ENCODE peak calls at places on chromosome 14, in ten cellular contexts. F, N, X, W, Z, T, K, P, O and S are unnamed samples.

GRCh38 chr14:71714225-71714624 is 218.0 kb upstream of the RGS6 start:
- DNase-seq in F (no peak), N (no peak), X (peak), W (no peak), Z (no peak), T (no peak), K (no peak), P (peak), O (peak), S (no peak)

GRCh38 chr14:29126865-29127264 is 360.3 kb downstream of the FOXG1 start:
- DNase-seq in F (no peak), N (no peak), X (no peak), W (no peak), Z (no peak), T (no peak), K (no peak), P (no peak), O (no peak), S (no peak)

GRCh38 chr14:39467889-39468524 is 35.8 kb upstream of the FBXO33 start:
- DNase-seq in F (peak), N (no peak), X (peak), W (peak), Z (no peak), T (peak), K (no peak), P (no peak), O (peak), S (peak)

GRCh38 chr14:76826122-76826521 is at the start of gene LRRC74A:
- DNase-seq in F (no peak), N (no peak), X (peak), W (no peak), Z (no peak), T (no peak), K (no peak), P (no peak), O (no peak), S (no peak)

GRCh38 chr14:90061849-90062794 is at the start of gene KCNK13:
- DNase-seq in F (peak), N (no peak), X (peak), W (no peak), Z (peak), T (peak), K (no peak), P (peak), O (no peak), S (peak)

GRCh38 chr14:66507181-66507721 is 696 bp upstream of the GPHN start:
- DNase-seq in F (no peak), N (no peak), X (no peak), W (peak), Z (no peak), T (no peak), K (no peak), P (no peak), O (no peak), S (no peak)

GRCh38 chr14:31934767-31935266 is 142.3 kb upstream of the ARHGAP5 start:
- DNase-seq in F (no peak), N (no peak), X (peak), W (no peak), Z (peak), T (peak), K (peak), P (peak), O (peak), S (no peak)

GRCh38 chr14:27367345-27367744 is 769.5 kb upstream of the NOVA1 start:
- DNase-seq in F (no peak), N (no peak), X (no peak), W (no peak), Z (no peak), T (no peak), K (no peak), P (no peak), O (no peak), S (no peak)

GRCh38 chr14:56501909-56502530 is 77.6 kb upstream of the TMEM260 start:
- DNase-seq in F (no peak), N (no peak), X (no peak), W (no peak), Z (no peak), T (no peak), K (no peak), P (no peak), O (no peak), S (no peak)

GRCh38 chr14:20530771-20531571 is 25.6 kb downstream of the RNASE10 start:
- DNase-seq in F (peak), N (peak), X (peak), W (peak), Z (peak), T (peak), K (peak), P (peak), O (peak), S (peak)

GRCh38 chr14:100438678-100439592 is 115.8 kb downstream of the SLC25A47 start:
- DNase-seq in F (peak), N (no peak), X (peak), W (peak), Z (peak), T (no peak), K (no peak), P (peak), O (peak), S (peak)

GRCh38 chr14:50964683-50965390 is 20.6 kb upstream of the PYGL start:
- DNase-seq in F (no peak), N (no peak), X (peak), W (no peak), Z (peak), T (no peak), K (peak), P (peak), O (peak), S (no peak)

GRCh38 chr14:88904864-88905263 is 80.4 kb downstream of the TTC8 start:
- DNase-seq in F (no peak), N (no peak), X (peak), W (no peak), Z (no peak), T (no peak), K (no peak), P (peak), O (peak), S (no peak)

GRCh38 chr14:65954915-65955314 is 531.3 kb upstream of the CCDC196 start:
- DNase-seq in F (no peak), N (no peak), X (no peak), W (no peak), Z (no peak), T (no peak), K (no peak), P (no peak), O (no peak), S (no peak)

GRCh38 chr14:37599527-37600368 is 4.3 kb downstream of the TTC6 start:
- DNase-seq in F (no peak), N (no peak), X (peak), W (no peak), Z (no peak), T (peak), K (no peak), P (no peak), O (no peak), S (no peak)

GRCh38 chr14:104898195-104898558 is 26.5 kb upstream of the PLD4 start:
- DNase-seq in F (no peak), N (no peak), X (no peak), W (no peak), Z (no peak), T (no peak), K (no peak), P (no peak), O (no peak), S (no peak)

GRCh38 chr14:53968756-53969155 is 12.1 kb upstream of the BMP4 start:
- DNase-seq in F (no peak), N (no peak), X (no peak), W (no peak), Z (no peak), T (no peak), K (no peak), P (no peak), O (no peak), S (no peak)

GRCh38 chr14:37114039-37114438 is 58.4 kb downstream of the SLC25A21 start:
- DNase-seq in F (no peak), N (no peak), X (peak), W (no peak), Z (peak), T (no peak), K (no peak), P (peak), O (no peak), S (no peak)

GRCh38 chr14:77903233-77903632 is 103.3 kb downstream of the ADCK1 start:
- DNase-seq in F (no peak), N (no peak), X (peak), W (no peak), Z (no peak), T (no peak), K (no peak), P (peak), O (peak), S (no peak)

GRCh38 chr14:32367501-32367900 is 38.4 kb downstream of the AKAP6 start:
- DNase-seq in F (no peak), N (no peak), X (peak), W (no peak), Z (no peak), T (no peak), K (no peak), P (peak), O (peak), S (no peak)

GRCh38 chr14:102899516-102899900 is 23.0 kb upstream of the AMN start:
- DNase-seq in F (no peak), N (no peak), X (no peak), W (no peak), Z (no peak), T (no peak), K (no peak), P (no peak), O (no peak), S (no peak)

GRCh38 chr14:55359307-55359706 is 52.3 kb downstream of the ATG14 start:
- DNase-seq in F (no peak), N (no peak), X (no peak), W (no peak), Z (no peak), T (no peak), K (no peak), P (no peak), O (no peak), S (no peak)

GRCh38 chr14:47278233-47278842 is 397.1 kb downstream of the MDGA2 start:
- DNase-seq in F (peak), N (peak), X (peak), W (peak), Z (peak), T (peak), K (peak), P (peak), O (peak), S (peak)

GRCh38 chr14:56300495-56300894 is 182.3 kb downstream of the PELI2 start:
- DNase-seq in F (no peak), N (no peak), X (no peak), W (no peak), Z (no peak), T (no peak), K (no peak), P (no peak), O (peak), S (no peak)

GRCh38 chr14:73025544-73025943 is 1.4 kb downstream of the ZFYVE1 start:
- DNase-seq in F (no peak), N (no peak), X (peak), W (no peak), Z (no peak), T (no peak), K (no peak), P (peak), O (no peak), S (no peak)

GRCh38 chr14:85414142-85414541 is 115.8 kb upstream of the FLRT2 start:
- DNase-seq in F (no peak), N (no peak), X (no peak), W (no peak), Z (no peak), T (no peak), K (no peak), P (no peak), O (no peak), S (no peak)